ENCODE peak calls at places on chromosomes 4 and X, in four cellular contexts. X is keratinocyte, B is tibial nerve, O is neuronal stem cell. J is an unnamed sample.

GRCh38 chr4:140078366-140078765 is 75.6 kb downstream of the MAML3 start:
- DNase-seq in X (no peak), B (peak; percentile 36), O (no peak), J (peak; percentile 86)

GRCh38 chr4:98260579-98261290 is 449 bp upstream of the RAP1GDS1 start:
- DNase-seq in X (peak; percentile 23), B (peak; percentile 89), O (peak; percentile 93), J (peak; percentile 97)

GRCh38 chrX:128973033-128973432 is 550.3 kb downstream of the SMARCA1 start:
- DNase-seq in X (no peak), B (no peak), O (no peak), J (no peak)

GRCh38 chr4:30714408-30715031 is 5.6 kb upstream of the PCDH7 start:
- DNase-seq in X (peak; percentile 33), B (peak; percentile 49), O (peak; percentile 40), J (peak; percentile 85)

GRCh38 chr4:157806176-157806575 is 366.6 kb downstream of the GASK1B start:
- DNase-seq in X (no peak), B (no peak), O (no peak), J (no peak)

GRCh38 chrX:74931214-74931613 is 6.0 kb upstream of the NEXMIF start:
- DNase-seq in X (no peak), B (no peak), O (peak; percentile 4), J (peak; percentile 57)

GRCh38 chr4:85774000-85774399 is 299.1 kb downstream of the ARHGAP24 start:
- DNase-seq in X (no peak), B (no peak), O (no peak), J (peak; percentile 70)

GRCh38 chrX:1139101-1139500 is 73.3 kb downstream of the CRLF2 start:
- DNase-seq in X (no peak), B (no peak), O (no peak), J (peak; percentile 41)

GRCh38 chrX:11100281-11101035 is 10.7 kb upstream of the HCCS start:
- DNase-seq in X (no peak), B (peak; percentile 33), O (peak; percentile 31), J (peak; percentile 62)

GRCh38 chrX:25206761-25207160 is 191.0 kb upstream of the ARX start:
- DNase-seq in X (peak; percentile 19), B (no peak), O (no peak), J (no peak)

GRCh38 chr4:152342293-152342692 is 193.6 kb downstream of the FBXW7 start:
- DNase-seq in X (no peak), B (no peak), O (no peak), J (no peak)

DNA sequence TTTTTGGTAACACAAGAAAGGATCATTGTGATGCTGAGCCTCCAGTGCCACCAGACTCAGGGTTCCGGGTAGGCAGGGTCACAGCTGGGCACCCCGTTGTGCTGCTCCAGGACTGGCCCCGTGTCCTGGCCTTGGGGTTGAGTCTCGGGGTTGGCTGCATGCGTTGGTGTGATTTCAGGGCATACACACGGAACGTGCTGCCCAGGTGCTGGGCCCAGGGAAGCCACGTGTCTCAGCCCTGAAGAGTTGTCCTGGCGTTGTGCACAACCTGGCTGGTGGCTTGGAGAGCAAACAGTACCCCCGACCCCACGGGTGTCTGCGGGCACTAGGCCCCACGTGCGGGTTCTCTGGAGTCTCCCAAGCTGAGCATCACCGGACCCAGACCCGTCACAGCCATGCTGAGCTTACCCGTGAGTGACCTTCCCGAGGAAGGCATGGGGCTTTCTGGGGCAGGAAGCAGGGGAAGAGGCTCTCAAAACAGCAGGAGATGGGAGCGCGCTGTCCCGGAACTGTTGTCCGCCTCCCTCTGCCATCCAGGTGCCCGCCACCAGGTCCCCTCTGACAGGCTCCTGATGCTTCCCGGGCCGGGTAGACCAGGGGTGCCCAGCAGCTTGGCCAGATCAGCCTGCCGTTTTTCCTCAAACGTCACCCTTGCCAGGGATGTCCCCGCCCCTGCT is 66.1 kb upstream of the ENPP6 start:
- DNase-seq in X (no peak), B (peak; percentile 2), O (no peak), J (no peak)
- H3K27ac ChIP-seq in X (no peak overlapping the region), B (peak overlapping the region; percentile 17), O (no peak overlapping the region), J (no peak overlapping the region)

DNA sequence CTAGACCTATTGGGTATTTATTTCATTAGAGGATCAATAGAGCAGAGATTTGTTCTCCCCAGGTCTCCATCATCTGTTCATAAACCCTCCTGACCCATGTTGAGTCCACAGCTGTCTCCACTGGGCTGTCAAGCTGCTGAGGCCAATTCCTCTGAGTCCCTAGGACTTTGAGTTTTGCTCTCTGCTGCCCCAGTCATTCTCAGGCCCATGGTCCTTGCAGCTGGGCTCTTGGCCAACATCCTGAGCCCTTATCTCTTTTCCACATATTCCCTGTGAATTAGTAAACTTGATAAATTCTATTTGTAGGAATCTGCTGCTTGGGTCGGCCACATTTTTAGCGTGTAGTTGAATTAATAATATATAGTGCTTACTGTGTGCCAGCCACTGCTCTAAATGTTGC is 41.9 kb downstream of the FHL1 start:
- DNase-seq in X (no peak), B (no peak), O (no peak), J (no peak)
- H3K27me3 ChIP-seq in X (no peaks in the 10 kb centered on the region), B (no peaks in the 10 kb centered on the region), O (no peaks in the 10 kb centered on the region), J (no peaks in the 10 kb centered on the region)

GRCh38 chr4:55157559-55158277 is 32.3 kb upstream of the KDR start:
- DNase-seq in X (no peak), B (no peak), O (no peak), J (peak; percentile 74)
- H3K4me3 ChIP-seq in X (no peak overlapping the region), B (no peak overlapping the region), O (peak overlapping the region; percentile 54), J (no peak overlapping the region)

DNA sequence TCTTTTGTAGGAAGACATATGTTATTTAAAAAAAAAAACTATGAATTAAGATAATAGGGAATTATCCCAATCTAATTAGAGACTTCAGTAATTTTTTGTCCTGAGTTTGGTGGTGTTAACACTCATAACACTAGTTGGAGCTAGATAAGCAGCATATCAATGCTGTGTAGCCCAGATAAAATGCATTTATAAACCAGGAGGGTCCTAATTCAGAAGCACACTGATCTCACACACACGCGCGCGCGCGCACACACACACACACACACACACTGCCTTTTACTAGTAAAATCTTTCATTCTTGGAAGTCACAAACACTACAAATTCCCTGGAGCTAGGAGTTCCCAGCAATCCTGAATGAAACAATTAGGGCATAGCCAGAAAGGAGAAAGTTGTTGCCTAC is 3.2 kb downstream of the UNC5C start:
- DNase-seq in X (no peak), B (no peak), O (no peak), J (no peak)
- H3K27ac ChIP-seq in X (no peak overlapping the region), B (no peak overlapping the region), O (no peak overlapping the region), J (no peak overlapping the region)

GRCh38 chrX:39163585-39163984 is 362.3 kb downstream of the MID1IP1 start:
- DNase-seq in X (no peak), B (no peak), O (no peak), J (no peak)

GRCh38 chrX:39164212-39164611 is 363.0 kb downstream of the MID1IP1 start:
- DNase-seq in X (no peak), B (no peak), O (no peak), J (no peak)

GRCh38 chrX:39165185-39165584 is 363.9 kb downstream of the MID1IP1 start:
- DNase-seq in X (no peak), B (no peak), O (no peak), J (no peak)

GRCh38 chrX:39167791-39168190 is 366.5 kb downstream of the MID1IP1 start:
- DNase-seq in X (no peak), B (no peak), O (no peak), J (no peak)

DNA sequence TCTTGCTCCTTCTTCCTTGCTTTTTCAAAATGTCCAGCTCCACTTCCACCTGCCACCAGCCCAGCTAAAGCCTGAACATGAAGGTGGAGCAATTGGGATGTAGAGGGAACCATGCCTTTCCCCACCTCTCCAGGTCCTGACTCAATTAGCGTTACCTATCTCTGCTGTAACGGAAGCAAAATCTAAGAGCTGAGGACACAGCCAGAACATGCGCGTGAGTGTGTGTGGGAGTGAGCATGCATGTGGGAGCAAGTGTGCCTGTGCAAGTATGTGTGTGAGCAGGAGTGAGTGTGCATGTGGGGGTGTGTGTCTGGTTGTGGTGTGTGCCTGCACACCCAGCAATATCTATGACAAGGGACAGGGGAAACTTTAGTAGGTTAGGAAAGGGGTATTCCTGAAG is 364.5 kb downstream of the MID1IP1 start:
- DNase-seq in X (no peak), B (no peak), O (no peak), J (no peak)
- H3K27me3 ChIP-seq in X (peaks cover 25% of the 10 kb centered on the region), B (no peaks in the 10 kb centered on the region), O (peaks cover 3% of the 10 kb centered on the region), J (no peaks in the 10 kb centered on the region)

DNA sequence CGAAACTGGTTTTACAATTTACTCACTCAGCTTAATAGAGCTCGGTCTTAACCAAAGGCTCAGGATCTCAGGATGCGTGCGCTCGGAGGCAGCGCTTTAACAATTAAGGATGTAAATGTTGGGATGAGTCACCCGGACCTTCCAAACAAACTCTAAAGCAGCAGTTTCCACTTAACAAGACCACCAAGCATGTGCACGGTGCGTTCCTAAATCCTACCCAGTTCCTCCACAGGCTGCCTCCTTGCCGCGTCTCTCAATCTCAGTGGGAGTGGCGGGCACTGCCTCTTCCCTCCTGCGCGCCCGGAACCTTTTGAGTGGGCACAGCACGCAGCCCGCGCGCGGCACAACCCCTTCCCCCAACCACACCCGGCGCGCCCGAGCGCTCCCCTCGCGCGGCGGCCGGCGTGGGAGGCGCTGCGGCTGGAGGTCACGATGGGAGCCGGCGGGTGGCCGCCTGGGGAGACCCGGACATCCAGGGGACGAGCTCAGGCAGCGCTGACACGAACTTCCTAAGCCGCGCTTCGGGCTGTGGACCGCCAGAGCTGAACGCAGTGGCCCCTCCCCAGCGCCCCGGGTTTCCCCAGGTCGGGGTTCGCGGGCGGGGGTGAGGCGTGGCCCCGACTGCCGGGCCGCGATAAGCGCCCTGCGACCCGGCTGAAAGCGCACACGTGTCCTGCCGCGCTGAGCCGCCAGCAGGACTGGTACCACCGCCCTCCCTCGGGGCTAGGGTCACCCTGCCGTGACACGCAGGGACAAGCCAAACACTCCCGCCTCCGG is at the start of gene ABCG2:
- DNase-seq in X (no peak), B (peak; percentile 16), O (peak; percentile 54), J (peak; percentile 85)
- H3K4me3 ChIP-seq in X (peak within 1 kb of the TSS; percentile 83), B (peak within 1 kb of the TSS; percentile 58), O (peak within 1 kb of the TSS; percentile 81), J (peak within 1 kb of the TSS; percentile 83)

GRCh38 chr4:106368678-106369077 is at the start of gene GIMD1:
- DNase-seq in X (no peak), B (no peak), O (no peak), J (no peak)
- H3K27ac ChIP-seq in X (no peak within 1 kb of the TSS), B (no peak within 1 kb of the TSS), O (no peak within 1 kb of the TSS), J (no peak within 1 kb of the TSS)

GRCh38 chr4:7279902-7280301 is 87.6 kb downstream of the SORCS2 start:
- DNase-seq in X (peak; percentile 42), B (no peak), O (no peak), J (no peak)
- H3K27me3 ChIP-seq in X (peaks cover 27% of the 10 kb centered on the region), B (no peaks in the 10 kb centered on the region), O (no peaks in the 10 kb centered on the region), J (no peaks in the 10 kb centered on the region)

GRCh38 chr4:89305712-89306437 is 1.7 kb downstream of the GPRIN3 start:
- DNase-seq in X (no peak), B (no peak), O (no peak), J (no peak)
- H3K4me3 ChIP-seq in X (no peak overlapping the region), B (peak overlapping the region; percentile 80), O (no peak overlapping the region), J (no peak overlapping the region)

J was measured in endodermal cell.